ENCODE peak calls at places on chromosome 7, in five cellular contexts. Y is H1, D is IMR-90, N is H9, I is neuronal stem cell. E is an unnamed sample.

GRCh38 chr7:90564455-90564854 is 31.7 kb upstream of the CDK14 start:
- DNase-seq in D (no peak), I (no peak), N (no peak), Y (no peak), E (no peak)

GRCh38 chr7:116150588-116150987 is 59.8 kb upstream of the TES start:
- DNase-seq in I (no peak), Y (no peak), D (peak), N (no peak), E (no peak)

GRCh38 chr7:151732292-151732691 is 144.6 kb downstream of the PRKAG2 start:
- DNase-seq in Y (no peak), D (no peak), I (no peak), N (no peak), E (no peak)

GRCh38 chr7:91949221-91950009 is 8.8 kb downstream of the AKAP9 start:
- DNase-seq in I (no peak), N (no peak), Y (no peak), D (peak), E (peak)

GRCh38 chr7:95772771-95773581 is 622 bp downstream of the DYNC1I1 start:
- DNase-seq in D (no peak), I (peak), Y (peak), N (peak), E (peak)

GRCh38 chr7:30212720-30213119 is 71.7 kb upstream of the ZNRF2 start:
- DNase-seq in Y (no peak), N (no peak), I (no peak), D (no peak), E (no peak)

GRCh38 chr7:155580367-155580766 is 34.0 kb upstream of the CNPY1 start:
- DNase-seq in Y (no peak), N (no peak), I (no peak), D (no peak), E (no peak)

GRCh38 chr7:97845622-97846203 is 26.5 kb downstream of the ASNS start:
- DNase-seq in I (peak), D (peak), N (no peak), Y (no peak), E (peak)

GRCh38 chr7:30563326-30563942 is 31.2 kb upstream of the GARS1 start:
- DNase-seq in N (no peak), D (peak), I (no peak), Y (no peak), E (no peak)

GRCh38 chr7:140159487-140159886 is 17.3 kb downstream of the KDM7A start:
- DNase-seq in D (peak), Y (no peak), N (no peak), I (no peak), E (no peak)

GRCh38 chr7:25391295-25391861 is 163.1 kb upstream of the NPVF start:
- DNase-seq in N (no peak), I (no peak), D (peak), Y (no peak), E (peak)

GRCh38 chr7:1912472-1913289 is 242.6 kb downstream of the ELFN1 start:
- DNase-seq in I (no peak), D (peak), Y (no peak), N (no peak), E (peak)

GRCh38 chr7:33339074-33339805 is 209.9 kb downstream of the BBS9 start:
- DNase-seq in I (no peak), Y (no peak), D (no peak), N (no peak), E (no peak)

GRCh38 chr7:150962743-150963399 is 15.2 kb downstream of the KCNH2 start:
- DNase-seq in N (peak), D (peak), I (no peak), Y (peak), E (peak)

GRCh38 chr7:116984917-116985316 is 31.6 kb downstream of the ST7 start:
- DNase-seq in I (no peak), N (no peak), D (peak), Y (no peak), E (peak)

GRCh38 chr7:111096997-111097396 is 6.1 kb downstream of the LRRN3 start:
- DNase-seq in Y (no peak), I (peak), N (peak), D (no peak), E (no peak)

GRCh38 chr7:154698726-154699291 is 304.1 kb downstream of the PAXIP1 start:
- DNase-seq in N (peak), Y (peak), I (peak), D (no peak), E (no peak)

GRCh38 chr7:140641532-140642191 is 1.0 kb upstream of the DENND2A start:
- DNase-seq in Y (no peak), I (no peak), N (peak), D (no peak), E (peak)

GRCh38 chr7:150323682-150324365 is 479 bp upstream of the ACTR3C start:
- DNase-seq in N (no peak), Y (no peak), D (no peak), I (no peak), E (no peak)

GRCh38 chr7:102426268-102427031 is 6.9 kb upstream of the ORAI2 start:
- DNase-seq in D (no peak), I (no peak), Y (no peak), N (no peak), E (no peak)

DNA sequence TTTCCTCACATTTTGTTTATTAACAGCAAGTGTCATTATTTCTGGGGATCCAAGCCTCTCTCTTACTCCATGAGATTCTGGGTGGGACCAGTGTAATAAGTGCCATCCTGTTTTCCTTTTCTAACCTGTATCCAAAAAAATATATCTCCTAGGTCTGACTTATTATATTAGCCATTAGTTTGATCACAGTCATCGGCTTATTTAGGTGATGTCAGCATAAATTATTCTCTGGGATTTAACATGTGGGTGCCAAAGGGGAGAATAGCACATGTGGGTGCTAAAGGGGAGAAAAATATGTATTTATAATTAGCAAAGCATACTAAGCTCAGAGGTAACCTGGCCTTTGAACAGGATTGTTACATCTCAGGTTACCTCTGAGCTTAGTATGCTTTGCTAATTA is 293.8 kb upstream of the SEMA3D start:
- DNase-seq in D (no peak), N (no peak), Y (no peak), I (no peak), E (no peak)
- H2BK15ac ChIP-seq in D (no peak), N (no peak), Y (no peak), I (no peak), E (no peak)

DNA sequence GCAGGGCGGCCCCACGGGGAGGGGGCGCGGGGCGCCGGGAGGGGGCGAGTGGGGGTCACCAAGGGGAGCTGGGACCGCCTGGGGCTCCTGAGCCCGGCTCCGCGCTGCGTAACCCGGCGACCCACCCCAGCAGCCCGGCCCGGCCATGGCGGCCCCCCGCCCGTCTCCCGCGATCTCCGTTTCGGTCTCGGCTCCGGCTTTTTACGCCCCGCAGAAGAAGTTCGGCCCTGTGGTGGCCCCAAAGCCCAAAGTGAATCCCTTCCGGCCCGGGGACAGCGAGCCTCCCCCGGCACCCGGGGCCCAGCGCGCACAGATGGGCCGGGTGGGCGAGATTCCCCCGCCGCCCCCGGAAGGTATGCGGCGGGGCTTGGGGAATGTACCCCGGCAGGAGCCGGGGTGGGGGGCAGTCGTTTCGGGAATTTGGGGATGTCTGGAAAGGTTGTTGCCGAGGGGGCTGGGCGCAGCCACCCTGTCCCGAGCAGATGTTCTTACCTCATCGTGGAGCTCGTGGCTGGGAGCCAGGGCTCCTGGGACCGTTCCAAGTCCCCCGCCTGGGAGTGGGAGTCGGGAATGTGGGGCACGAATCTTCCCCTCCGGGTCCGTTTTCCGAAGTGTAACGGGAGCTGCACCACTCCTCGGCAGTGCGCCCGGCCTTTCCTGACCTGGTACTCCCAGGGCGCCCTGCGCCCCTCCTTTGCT is 431 bp downstream of the ZYX start:
- DNase-seq in D (peak), I (no peak), Y (no peak), N (peak), E (peak)
- H3K14ac ChIP-seq in D (peak), I (no peak), Y (no peak), N (peak), E (peak)

GRCh38 chr7:41098402-41098801 is 604.5 kb downstream of the INHBA start:
- DNase-seq in N (no peak), D (no peak), Y (no peak), I (no peak), E (no peak)

GRCh38 chr7:41096921-41097320 is 606.0 kb downstream of the INHBA start:
- DNase-seq in Y (no peak), D (peak), I (no peak), N (no peak), E (peak)

GRCh38 chr7:41098846-41099245 is 604.0 kb downstream of the INHBA start:
- DNase-seq in D (no peak), Y (no peak), I (no peak), N (no peak), E (no peak)

GRCh38 chr7:41097501-41097900 is 605.4 kb downstream of the INHBA start:
- DNase-seq in D (peak), Y (no peak), I (no peak), N (no peak), E (peak)

GRCh38 chr7:41093141-41093540 is 609.7 kb downstream of the INHBA start:
- DNase-seq in Y (no peak), D (no peak), N (no peak), I (no peak), E (no peak)
- H2BK15ac ChIP-seq in Y (no peak), D (no peak), N (no peak), I (no peak), E (no peak)

DNA sequence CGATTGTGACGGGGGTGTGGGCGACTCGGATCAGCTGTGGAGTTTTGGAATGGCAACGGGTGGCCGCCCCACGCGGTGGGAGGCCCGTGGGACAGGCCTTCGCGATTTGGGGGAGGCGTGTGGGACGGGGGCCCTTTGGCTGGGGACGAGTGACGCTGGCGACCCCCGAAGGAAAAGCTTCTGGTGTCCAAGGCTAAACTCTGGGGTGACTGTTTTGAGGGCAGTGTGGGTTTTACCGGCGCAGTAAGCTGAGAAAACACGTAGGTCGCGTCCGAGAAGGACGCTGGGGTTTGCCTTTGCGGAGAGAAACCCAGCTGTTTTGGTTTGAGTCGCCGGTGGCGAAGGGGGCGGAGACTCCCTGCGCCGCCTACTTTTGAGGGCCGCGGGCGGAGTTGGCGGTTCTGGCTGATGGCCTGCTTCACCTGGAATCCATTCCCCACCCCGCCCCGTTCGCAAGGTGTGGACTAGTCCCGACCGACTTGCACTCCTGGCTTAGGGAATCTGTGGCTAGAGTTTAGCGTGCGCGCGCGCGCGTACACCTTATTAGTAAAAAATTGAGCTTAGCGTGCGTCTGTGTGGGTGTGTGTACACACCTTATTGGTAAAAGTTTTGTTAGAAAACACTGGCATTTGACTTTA is 606 bp downstream of the TAX1BP1 start:
- DNase-seq in N (peak), I (peak), Y (peak), D (peak), E (peak)
- H3K14ac ChIP-seq in N (peak), I (no peak), Y (peak), D (peak), E (peak)

E was measured in mesenchymal stem cell.